ENCODE peak calls at places on chromosomes 13 and 19, in eight cellular contexts. I is kidney tubule cell; X is stimulated activated CD8-positive, alpha-beta memory T cell treated with anti-CD3 and anti-CD28 coated beads, Interleukin-4, amount 100 ng/mL, for 24 hours; Y is M059J; J is HS-27A; L is iris pigment epithelial cell; T is thoracic aorta; R is GM12865. E is an unnamed sample.

GRCh38 chr13:51781246-51782022 is 22.5 kb downstream of the DHRS12 start:
- DNase-seq in I (peak; percentile 50), T (no peak), R (peak; percentile 45), X (no peak), L (peak; percentile 50), Y (peak; percentile 39), J (no peak), E (no peak)

GRCh38 chr13:54742984-54743383 is 1714.4 kb downstream of the OLFM4 start:
- DNase-seq in T (no peak), R (no peak), J (no peak), L (no peak), I (no peak), Y (no peak), X (no peak), E (no peak)

GRCh38 chr19:2567580-2567979 is 91.7 kb downstream of the GADD45B start:
- DNase-seq in J (no peak), L (no peak), X (no peak), T (no peak), Y (no peak), I (no peak), R (no peak), E (peak; percentile 82)

GRCh38 chr19:35907377-35907745 is 734 bp downstream of the TYROBP start:
- DNase-seq in X (no peak), L (no peak), J (no peak), Y (no peak), I (no peak), R (no peak), T (no peak), E (no peak)

GRCh38 chr13:44140146-44140545 is 233.5 kb upstream of the SERP2 start:
- DNase-seq in X (no peak), J (no peak), Y (no peak), T (no peak), R (no peak), I (no peak), L (no peak), E (no peak)

GRCh38 chr19:3483226-3483628 is at the start of gene SMIM44:
- DNase-seq in I (peak; percentile 7), J (no peak), T (no peak), X (no peak), R (no peak), Y (no peak), L (no peak), E (no peak)

GRCh38 chr13:42119875-42120274 is 71.4 kb downstream of the DGKH start:
- DNase-seq in J (no peak), R (no peak), X (no peak), L (no peak), T (no peak), Y (peak; percentile 38), I (peak; percentile 50), E (no peak)

GRCh38 chr19:28737021-28737525 is 475.9 kb downstream of the UQCRFS1 start:
- DNase-seq in X (no peak), T (no peak), R (peak; percentile 61), L (peak; percentile 20), Y (peak; percentile 26), J (no peak), I (peak; percentile 64), E (no peak)

GRCh38 chr19:15291089-15291488 is 41.2 kb downstream of the BRD4 start:
- DNase-seq in Y (peak; percentile 47), I (peak; percentile 66), R (no peak), T (no peak), X (no peak), J (no peak), L (peak; percentile 59), E (no peak)

GRCh38 chr13:49494645-49495044 is 1.1 kb upstream of the PHF11 start:
- DNase-seq in T (no peak), L (no peak), J (no peak), I (no peak), Y (peak; percentile 27), X (no peak), R (no peak), E (no peak)

E was measured in tibial artery.